ENCODE peak calls at places on chromosomes 16 and 17, in seven cellular contexts. U is NT2/D1; H is CD4-positive, CD25-positive, alpha-beta regulatory T cell; X is astrocyte of the hippocampus; W is IMR-90; K is AG08396; T is activated CD4-positive, CD25-positive, alpha-beta regulatory T cell. D is an unnamed sample.

GRCh38 chr16:89563639-89564392 is 3.3 kb downstream of the RPL13 start:
- DNase-seq in U (no peak), H (no peak), X (no peak), W (no peak), K (no peak), T (no peak), D (no peak)

GRCh38 chr17:4440690-4441686 is 7.2 kb downstream of the SPNS3 start:
- DNase-seq in U (no peak), H (no peak), X (peak), W (no peak), K (no peak), T (no peak), D (no peak)

GRCh38 chr17:41500131-41500911 is 5.1 kb downstream of the KRT13 start:
- DNase-seq in U (no peak), H (no peak), X (peak), W (peak), K (peak), T (no peak), D (peak)

GRCh38 chr17:17400070-17400469 is 76.7 kb upstream of the MED9 start:
- DNase-seq in U (no peak), H (no peak), X (no peak), W (no peak), K (no peak), T (no peak), D (no peak)

GRCh38 chr16:3830625-3831254 is 49.8 kb downstream of the CREBBP start:
- DNase-seq in U (no peak), H (no peak), X (no peak), W (no peak), K (no peak), T (no peak), D (no peak)

GRCh38 chr17:75877752-75878173 is 618 bp downstream of the TRIM47 start:
- DNase-seq in U (no peak), H (peak), X (peak), W (peak), K (peak), T (peak), D (no peak)

GRCh38 chr17:14940112-14940945 is 324.8 kb downstream of the PMP22 start:
- DNase-seq in U (no peak), H (no peak), X (no peak), W (no peak), K (no peak), T (no peak), D (no peak)

GRCh38 chr17:50785942-50786570 is 18.7 kb upstream of the ANKRD40CL start:
- DNase-seq in U (no peak), H (no peak), X (peak), W (peak), K (peak), T (no peak), D (no peak)

GRCh38 chr17:54867634-54868033 is 33.0 kb upstream of the TOM1L1 start:
- DNase-seq in U (no peak), H (no peak), X (no peak), W (no peak), K (no peak), T (no peak), D (no peak)

GRCh38 chr17:71188811-71189492 is 931.9 kb upstream of the SOX9 start:
- DNase-seq in U (no peak), H (no peak), X (peak), W (peak), K (peak), T (no peak), D (no peak)

GRCh38 chr16:74608944-74609343 is 2.0 kb upstream of the GLG1 start:
- DNase-seq in U (no peak), H (peak), X (no peak), W (no peak), K (no peak), T (no peak), D (no peak)

GRCh38 chr17:4635823-4636375 is 5.6 kb downstream of the ALOX15 start:
- DNase-seq in U (no peak), H (no peak), X (no peak), W (no peak), K (no peak), T (no peak), D (no peak)

GRCh38 chr17:66715745-66716156 is 119.2 kb upstream of the CACNG5 start:
- DNase-seq in U (peak), H (no peak), X (peak), W (peak), K (peak), T (no peak), D (peak)

GRCh38 chr16:9225527-9226316 is 134.3 kb downstream of the HAPSTR1 start:
- DNase-seq in U (peak), H (no peak), X (no peak), W (no peak), K (peak), T (no peak), D (peak)

GRCh38 chr17:11279776-11280344 is 38.8 kb downstream of the SHISA6 start:
- DNase-seq in U (no peak), H (no peak), X (no peak), W (no peak), K (no peak), T (no peak), D (no peak)

GRCh38 chr17:65800655-65801054 is 239.2 kb upstream of the AXIN2 start:
- DNase-seq in U (no peak), H (no peak), X (peak), W (no peak), K (no peak), T (no peak), D (no peak)

GRCh38 chr17:48568499-48569259 is 9.5 kb downstream of the HOXB4 start:
- DNase-seq in U (no peak), H (no peak), X (no peak), W (peak), K (no peak), T (no peak), D (no peak)

GRCh38 chr17:17676752-17677151 is 4.5 kb upstream of the RAI1 start:
- DNase-seq in U (no peak), H (no peak), X (no peak), W (no peak), K (no peak), T (no peak), D (no peak)

GRCh38 chr17:31492880-31493655 is 101.6 kb downstream of the RAB11FIP4 start:
- DNase-seq in U (no peak), H (peak), X (no peak), W (no peak), K (no peak), T (peak), D (no peak)

GRCh38 chr16:86899757-86900156 is 321.4 kb downstream of the FOXL1 start:
- DNase-seq in U (no peak), H (no peak), X (peak), W (peak), K (no peak), T (no peak), D (peak)

GRCh38 chr16:1275791-1276579 is 20.1 kb downstream of the TPSD1 start:
- DNase-seq in U (no peak), H (no peak), X (no peak), W (no peak), K (no peak), T (no peak), D (no peak)

GRCh38 chr16:86387461-86388440 is 122.6 kb upstream of the FOXF1 start:
- DNase-seq in U (no peak), H (no peak), X (peak), W (peak), K (peak), T (no peak), D (peak)

GRCh38 chr16:72736074-72736473 is 311.9 kb downstream of the ZFHX3 start:
- DNase-seq in U (no peak), H (no peak), X (no peak), W (no peak), K (no peak), T (no peak), D (no peak)

GRCh38 chr16:54699656-54700055 is 231.0 kb upstream of the IRX5 start:
- DNase-seq in U (no peak), H (no peak), X (no peak), W (no peak), K (no peak), T (no peak), D (no peak)

GRCh38 chr17:14201595-14201994 is 35.1 kb downstream of the CDRT15 start:
- DNase-seq in U (no peak), H (peak), X (no peak), W (no peak), K (no peak), T (no peak), D (no peak)

GRCh38 chr17:4966844-4967538 is 626 bp downstream of the SPAG7 start:
- DNase-seq in U (peak), H (peak), X (peak), W (peak), K (peak), T (peak), D (peak)

GRCh38 chr17:29620271-29620670 is 2.4 kb downstream of the CORO6 start:
- DNase-seq in U (peak), H (no peak), X (no peak), W (peak), K (no peak), T (no peak), D (peak)

GRCh38 chr16:4696172-4696904 is 3.0 kb downstream of the NUDT16L1 start:
- DNase-seq in U (no peak), H (no peak), X (no peak), W (no peak), K (no peak), T (no peak), D (no peak)